ENCODE peak calls at places on chromosomes 13 and 19, in seven cellular contexts. T, N, L, U, Z, C and D are unnamed samples.

GRCh38 chr19:19644054-19644388 is 564 bp upstream of the GMIP start:
- DNase-seq in T (no peak), N (no peak), L (no peak), U (no peak), Z (no peak), C (no peak), D (no peak)

GRCh38 chr13:46119883-46120614 is 15.2 kb upstream of the CPB2 start:
- DNase-seq in T (no peak), N (no peak), L (no peak), U (peak), Z (no peak), C (no peak), D (no peak)

GRCh38 chr19:39139305-39140194 is 14.0 kb downstream of the PAK4 start:
- DNase-seq in T (no peak), N (no peak), L (peak), U (no peak), Z (no peak), C (no peak), D (no peak)

GRCh38 chr19:50431343-50432220 is 1.1 kb upstream of the MYBPC2 start:
- DNase-seq in T (peak), N (peak), L (peak), U (peak), Z (peak), C (peak), D (peak)

GRCh38 chr13:113864303-113864890 is 521 bp upstream of the GAS6 start:
- DNase-seq in T (no peak), N (peak), L (no peak), U (peak), Z (no peak), C (no peak), D (no peak)

GRCh38 chr13:40440990-40441820 is 225.2 kb downstream of the FOXO1 start:
- DNase-seq in T (peak), N (peak), L (peak), U (no peak), Z (no peak), C (peak), D (no peak)

GRCh38 chr19:49338023-49338677 is 2.9 kb downstream of the CD37 start:
- DNase-seq in T (no peak), N (no peak), L (peak), U (no peak), Z (no peak), C (peak), D (no peak)

GRCh38 chr13:78376822-78377221 is 226.5 kb downstream of the POU4F1 start:
- DNase-seq in T (no peak), N (no peak), L (no peak), U (no peak), Z (no peak), C (no peak), D (no peak)

GRCh38 chr13:105982219-105982618 is 553.2 kb downstream of the EFNB2 start:
- DNase-seq in T (no peak), N (no peak), L (no peak), U (no peak), Z (no peak), C (no peak), D (no peak)

GRCh38 chr19:42683917-42684513 is 56.3 kb downstream of the PSG3 start:
- DNase-seq in T (no peak), N (peak), L (no peak), U (peak), Z (no peak), C (no peak), D (peak)

GRCh38 chr19:55467236-55468053 is 2.9 kb upstream of the C19orf85 start:
- DNase-seq in T (peak), N (peak), L (peak), U (peak), Z (no peak), C (peak), D (peak)

GRCh38 chr19:42272535-42272897 is 3.5 kb downstream of the CIC start:
- DNase-seq in T (no peak), N (no peak), L (no peak), U (no peak), Z (no peak), C (no peak), D (no peak)

GRCh38 chr13:113564331-113565023 is 20.1 kb upstream of the TFDP1 start:
- DNase-seq in T (no peak), N (no peak), L (no peak), U (no peak), Z (no peak), C (no peak), D (no peak)

GRCh38 chr19:46218160-46218559 is 11.4 kb upstream of the IGFL1 start:
- DNase-seq in T (no peak), N (no peak), L (no peak), U (peak), Z (no peak), C (no peak), D (no peak)

GRCh38 chr13:40116008-40116407 is 460.5 kb downstream of the COG6 start:
- DNase-seq in T (peak), N (no peak), L (peak), U (peak), Z (peak), C (no peak), D (no peak)

GRCh38 chr13:76884571-76885202 is 1.5 kb downstream of the KCTD12 start:
- DNase-seq in T (peak), N (peak), L (no peak), U (peak), Z (no peak), C (no peak), D (no peak)

DNA sequence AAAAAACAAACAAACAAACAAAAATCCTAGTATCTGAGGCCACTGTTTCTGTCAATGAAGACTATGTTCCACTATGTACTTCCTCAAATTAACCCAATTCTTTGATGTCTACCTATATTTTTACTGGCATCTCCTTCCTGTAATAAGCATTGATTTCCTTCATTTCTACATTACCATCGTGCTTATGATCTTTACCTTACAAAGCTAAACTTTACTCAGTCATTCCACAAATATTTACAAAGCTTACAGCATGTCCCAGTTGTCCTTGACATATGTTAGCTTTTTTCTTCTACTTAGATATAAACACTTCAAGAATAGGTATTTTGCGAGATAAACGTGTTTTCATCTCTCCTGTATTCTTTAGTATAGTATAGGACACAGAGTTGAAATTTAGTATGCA is 1090.9 kb downstream of the PCDH9 start:
- DNase-seq in T (no peak), N (no peak), L (no peak), U (no peak), Z (no peak), C (no peak), D (no peak)
- H3K4me3 ChIP-seq in T (no peak), N (no peak), L (no peak), U (no peak), Z (no peak), C (no peak), D (no peak)

DNA sequence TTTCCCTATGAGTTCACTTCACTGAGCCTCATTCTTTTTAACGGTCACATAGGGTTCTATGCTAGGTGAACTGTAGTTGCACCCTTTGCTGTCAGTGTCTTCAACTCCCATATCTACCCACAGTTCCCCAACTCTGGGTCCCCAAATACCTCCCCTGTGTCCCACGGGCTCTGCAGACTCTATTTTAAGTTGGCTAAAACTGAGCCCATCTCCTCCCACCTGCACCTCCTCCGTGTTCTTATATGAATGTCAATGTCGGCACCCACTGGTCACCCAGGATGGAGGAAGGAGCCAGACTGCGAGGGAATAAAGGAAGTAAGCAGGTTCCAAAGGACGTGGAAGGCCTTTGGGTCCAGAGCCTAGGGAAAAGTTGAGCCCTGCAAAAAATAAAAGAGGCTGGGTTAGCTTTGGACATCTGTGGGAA is 804 bp upstream of the PIN1 start:
- DNase-seq in T (no peak), N (no peak), L (no peak), U (no peak), Z (no peak), C (no peak), D (no peak)
- H3K4me3 ChIP-seq in T (peak), N (peak), L (no peak), U (peak), Z (peak), C (peak), D (peak)

GRCh38 chr13:99355267-99356215 is 48.3 kb upstream of the GPR183 start:
- DNase-seq in T (no peak), N (no peak), L (no peak), U (no peak), Z (no peak), C (no peak), D (no peak)
- H3K4me3 ChIP-seq in T (no peak), N (no peak), L (no peak), U (no peak), Z (peak), C (no peak), D (no peak)

GRCh38 chr19:38023245-38023644 is 116.2 kb downstream of the SIPA1L3 start:
- DNase-seq in T (no peak), N (no peak), L (no peak), U (peak), Z (no peak), C (no peak), D (no peak)
- H3K4me3 ChIP-seq in T (no peak), N (no peak), L (no peak), U (no peak), Z (no peak), C (no peak), D (no peak)

GRCh38 chr19:53881482-53882390 is at the start of gene PRKCG:
- DNase-seq in T (no peak), N (peak), L (peak), U (no peak), Z (peak), C (no peak), D (no peak)
- H3K4me3 ChIP-seq in T (no peak), N (peak), L (peak), U (peak), Z (peak), C (peak), D (no peak)

GRCh38 chr13:74574964-74575728 is 440.9 kb upstream of the KLF12 start:
- DNase-seq in T (no peak), N (peak), L (no peak), U (no peak), Z (no peak), C (no peak), D (no peak)
- H3K4me3 ChIP-seq in T (peak), N (peak), L (no peak), U (peak), Z (peak), C (peak), D (no peak)

GRCh38 chr19:4198467-4199126 is 16.1 kb downstream of the ANKRD24 start:
- DNase-seq in T (no peak), N (no peak), L (no peak), U (no peak), Z (no peak), C (no peak), D (no peak)
- H3K4me3 ChIP-seq in T (no peak), N (no peak), L (no peak), U (no peak), Z (no peak), C (no peak), D (no peak)

GRCh38 chr13:97030705-97031452 is 36.6 kb upstream of the OXGR1 start:
- DNase-seq in T (no peak), N (peak), L (no peak), U (peak), Z (no peak), C (no peak), D (peak)

GRCh38 chr13:97021241-97021640 is 27.0 kb upstream of the OXGR1 start:
- DNase-seq in T (no peak), N (no peak), L (no peak), U (no peak), Z (no peak), C (no peak), D (no peak)

GRCh38 chr13:97028441-97029299 is 34.4 kb upstream of the OXGR1 start:
- DNase-seq in T (peak), N (peak), L (peak), U (peak), Z (peak), C (peak), D (peak)

DNA sequence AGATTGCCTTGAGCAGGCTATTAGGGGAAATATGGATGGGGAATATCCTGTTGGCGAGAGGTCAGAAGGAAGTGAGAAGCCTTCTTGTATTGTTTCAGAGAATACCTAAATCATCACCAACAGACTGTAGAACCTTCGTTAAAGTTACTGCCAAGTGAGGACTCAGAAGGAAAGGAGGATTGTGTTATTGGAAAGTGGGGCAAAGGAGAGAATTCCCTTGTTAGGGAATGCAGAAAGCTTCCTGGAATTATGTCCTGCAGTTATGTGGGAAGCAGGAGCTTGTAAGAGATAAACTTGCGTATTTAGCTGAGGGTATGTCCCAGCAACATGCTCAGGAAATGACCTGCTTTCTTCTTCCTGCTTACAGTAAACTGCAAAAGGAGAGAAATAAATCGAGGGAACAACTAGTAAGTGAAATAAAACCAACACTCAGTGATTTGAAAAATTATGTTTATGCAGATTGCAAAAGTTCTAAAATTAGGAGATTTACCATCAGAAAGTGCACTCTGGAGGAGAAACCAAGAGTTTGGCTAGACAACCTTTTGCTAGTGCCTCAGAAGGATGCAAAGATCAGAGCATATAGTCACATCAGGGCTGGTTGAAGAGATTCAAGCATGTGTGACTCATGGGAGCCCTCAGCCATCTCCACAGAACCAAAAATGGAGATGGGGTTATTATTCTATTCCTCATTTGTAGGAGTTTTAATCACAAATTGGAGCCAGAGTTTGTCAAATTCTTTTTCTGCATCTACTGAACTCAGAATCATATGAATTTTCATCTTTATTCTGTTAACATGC is 32.7 kb upstream of the OXGR1 start:
- DNase-seq in T (no peak), N (no peak), L (no peak), U (no peak), Z (no peak), C (no peak), D (no peak)
- H3K4me3 ChIP-seq in T (no peak), N (no peak), L (no peak), U (no peak), Z (no peak), C (no peak), D (no peak)

GRCh38 chr13:32737679-32738078 is 151.4 kb downstream of the PDS5B start:
- DNase-seq in T (no peak), N (no peak), L (no peak), U (no peak), Z (no peak), C (no peak), D (no peak)

GRCh38 chr13:32734511-32734910 is 148.3 kb downstream of the PDS5B start:
- DNase-seq in T (no peak), N (no peak), L (no peak), U (peak), Z (no peak), C (no peak), D (no peak)

GRCh38 chr13:32736648-32737047 is 150.4 kb downstream of the PDS5B start:
- DNase-seq in T (no peak), N (no peak), L (no peak), U (no peak), Z (no peak), C (no peak), D (no peak)

GRCh38 chr13:32735859-32736258 is 149.6 kb downstream of the PDS5B start:
- DNase-seq in T (no peak), N (no peak), L (no peak), U (no peak), Z (no peak), C (no peak), D (no peak)

DNA sequence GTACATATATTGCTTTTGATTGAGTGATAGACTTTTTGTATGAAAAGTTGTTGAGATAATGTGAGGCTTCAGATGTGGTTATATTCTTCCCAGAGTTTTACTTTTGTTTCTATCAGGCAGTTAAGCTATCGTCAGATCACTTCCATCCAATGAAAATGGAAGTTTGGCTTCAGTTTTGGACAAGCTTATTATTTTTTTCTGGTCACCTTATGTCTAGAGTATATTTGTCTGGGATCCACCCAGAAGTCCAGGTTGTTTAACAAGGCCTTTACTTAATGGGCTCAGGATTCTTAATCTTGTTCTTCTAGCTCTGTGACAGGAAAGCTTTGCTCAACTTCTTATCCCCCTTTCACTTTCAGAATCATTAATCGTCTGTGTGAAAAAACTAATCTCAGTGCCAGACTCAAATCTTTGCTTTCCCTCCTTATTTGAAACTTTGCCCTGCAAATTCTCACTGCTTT is 150.9 kb downstream of the PDS5B start:
- DNase-seq in T (no peak), N (no peak), L (no peak), U (no peak), Z (no peak), C (no peak), D (no peak)
- H3K4me3 ChIP-seq in T (peak), N (no peak), L (no peak), U (peak), Z (peak), C (peak), D (no peak)